ENCODE peak calls at places on chromosomes 3 and 15, in five cellular contexts. O is tibial artery, T is HCT116, Y is IMR-90, E is stomach. R is an unnamed sample.

GRCh38 chr3:4730734-4731133 is 237.6 kb downstream of the ITPR1 start:
- DNase-seq in Y (no peak), T (no peak), O (no peak), E (no peak), R (no peak)

GRCh38 chr3:168885028-168885427 is 778.5 kb downstream of the MECOM start:
- DNase-seq in T (no peak), Y (peak; percentile 79), O (no peak), E (no peak), R (no peak)

GRCh38 chr3:96071107-96071506 is 743.3 kb upstream of the EPHA6 start:
- DNase-seq in E (no peak), Y (no peak), O (no peak), T (no peak), R (no peak)

GRCh38 chr3:189184566-189184965 is 12.8 kb downstream of the TPRG1 start:
- DNase-seq in Y (no peak), T (no peak), E (no peak), O (no peak), R (no peak)

GRCh38 chr3:177466076-177466475 is 268.8 kb upstream of the TBL1XR1 start:
- DNase-seq in E (no peak), T (no peak), O (no peak), Y (no peak), R (no peak)

GRCh38 chr3:170130532-170130931 is 51.0 kb downstream of the PHC3 start:
- DNase-seq in T (no peak), E (no peak), O (no peak), Y (no peak), R (no peak)

GRCh38 chr3:188262913-188263683 is 109.1 kb downstream of the LPP start:
- DNase-seq in Y (peak; percentile 83), O (peak; percentile 85), E (no peak), T (no peak), R (no peak)

GRCh38 chr15:81133782-81134461 is at the start of gene CFAP161:
- DNase-seq in O (no peak), E (peak; percentile 75), T (peak; percentile 42), Y (peak; percentile 69), R (peak; percentile 64)

GRCh38 chr15:38257676-38258075 is 5.0 kb downstream of the SPRED1 start:
- DNase-seq in E (no peak), O (no peak), Y (no peak), T (no peak), R (no peak)

GRCh38 chr3:159802864-159803263 is 185.8 kb upstream of the IL12A start:
- DNase-seq in Y (no peak), O (no peak), E (no peak), T (no peak), R (no peak)

GRCh38 chr3:39329493-39329892 is at the start of gene CCR8:
- DNase-seq in T (no peak), E (no peak), O (no peak), Y (no peak), R (no peak)

GRCh38 chr15:33780011-33780768 is 188.1 kb upstream of the CHRM5 start:
- DNase-seq in E (no peak), Y (no peak), O (no peak), T (no peak), R (no peak)

GRCh38 chr3:148075829-148076716 is 621.6 kb upstream of the AGTR1 start:
- DNase-seq in Y (peak; percentile 59), O (no peak), E (no peak), T (peak; percentile 38), R (no peak)

GRCh38 chr3:47989981-47990440 is 26.2 kb downstream of the MAP4 start:
- DNase-seq in T (peak; percentile 69), E (peak; percentile 79), Y (peak; percentile 96), O (peak; percentile 91), R (peak; percentile 87)

GRCh38 chr3:180679178-180680096 is at the start of gene CCDC39:
- DNase-seq in O (peak; percentile 65), E (peak; percentile 76), T (peak; percentile 23), Y (peak; percentile 49), R (peak; percentile 70)

DNA sequence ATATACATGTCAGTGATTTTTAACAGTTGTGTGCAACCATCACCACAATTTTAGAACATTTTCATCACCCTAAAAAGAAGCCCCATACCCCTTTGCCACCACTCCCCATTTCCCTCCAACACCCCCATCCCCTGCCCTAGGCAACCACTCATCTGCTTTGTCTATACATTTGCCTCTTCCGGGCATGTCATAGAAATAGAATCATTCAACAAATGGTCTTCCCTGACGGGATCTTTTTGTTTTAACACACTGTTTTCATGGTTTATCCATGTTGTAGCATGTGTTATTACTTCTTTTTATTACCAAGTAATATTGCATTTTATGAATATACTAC is 4.0 kb downstream of the VILL start:
- DNase-seq in T (no peak), Y (no peak), O (no peak), E (no peak), R (no peak)
- H3K4me1 ChIP-seq in T (peaks cover 45% of the 10 kb centered on the region), Y (peaks cover 12% of the 10 kb centered on the region), O (peaks cover 16% of the 10 kb centered on the region), E (peaks cover 28% of the 10 kb centered on the region), R (peaks cover 9% of the 10 kb centered on the region)

GRCh38 chr15:20340931-20341661 is 200.5 kb downstream of the GOLGA6L6 start:
- DNase-seq in E (peak; percentile 67), O (peak; percentile 87), T (no peak), Y (no peak), R (peak; percentile 78)
- TF ChIP-seq CTCF in E (no peak), O (no peak), T (no peak), Y (no peak), R (no peak)

DNA sequence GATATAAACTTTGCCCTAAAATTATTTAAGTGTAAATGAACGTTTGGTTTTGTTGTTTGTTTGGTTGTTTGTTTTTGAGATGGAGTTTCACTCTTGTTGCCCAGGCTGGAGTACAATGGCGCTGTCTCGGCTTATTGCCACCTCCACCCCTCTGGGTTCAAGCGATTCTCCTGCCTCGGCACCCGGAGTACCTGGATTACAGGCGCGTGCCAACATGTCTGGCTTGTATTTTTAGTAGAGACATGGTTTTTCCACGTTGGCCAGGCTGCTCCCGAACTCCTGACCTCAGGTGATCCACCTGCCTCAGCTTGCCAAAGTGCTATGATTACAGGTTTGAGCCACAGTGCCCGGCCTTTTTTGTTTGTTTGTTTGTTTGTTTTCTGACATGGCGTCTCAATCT is 87.9 kb upstream of the CHD2 start:
- DNase-seq in O (no peak), E (no peak), T (no peak), Y (no peak), R (no peak)
- H3K4me3 ChIP-seq in O (no peak overlapping the region), E (no peak overlapping the region), T (no peak overlapping the region), Y (no peak overlapping the region), R (peak overlapping the region; percentile 55)

DNA sequence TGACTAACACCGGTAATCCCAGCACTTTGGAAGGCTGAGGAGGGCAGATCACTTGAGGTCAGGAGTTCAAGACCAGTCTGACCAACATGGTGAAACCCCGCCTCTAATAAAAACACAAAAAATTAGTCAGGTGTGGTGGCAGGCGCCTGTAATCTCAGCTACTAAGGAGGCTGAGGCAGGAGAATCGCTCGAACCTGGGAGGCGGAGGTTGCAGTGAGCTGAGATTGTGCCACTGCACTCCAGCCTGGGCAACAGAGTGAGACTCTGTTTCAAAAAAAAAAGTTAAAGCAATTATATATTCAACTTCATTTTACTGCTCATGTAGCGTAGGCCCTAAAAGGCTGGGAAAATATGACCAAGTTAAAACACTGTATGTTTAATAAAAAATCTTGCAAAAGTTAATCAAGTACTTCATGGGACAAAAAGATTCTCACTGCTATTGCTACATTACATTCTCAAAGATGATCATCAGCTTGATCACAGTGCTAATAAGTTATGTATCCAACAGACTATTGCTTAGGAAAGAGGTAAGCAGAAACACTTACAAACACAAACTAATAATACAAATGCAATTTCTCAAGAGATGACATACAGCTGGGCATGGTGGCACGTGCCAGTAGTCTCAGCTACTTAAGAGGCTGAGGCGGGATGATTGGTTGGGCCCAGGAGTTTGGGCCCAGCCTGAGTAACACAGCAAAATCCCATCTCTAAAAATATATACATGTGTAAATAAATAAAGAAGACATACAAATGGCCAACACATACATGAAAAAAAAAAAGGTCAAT is 2.7 kb downstream of the COPS2 start:
- DNase-seq in Y (no peak), T (no peak), O (no peak), E (no peak), R (no peak)
- H3K4me1 ChIP-seq in Y (peaks cover 1% of the 10 kb centered on the region), T (peaks cover 28% of the 10 kb centered on the region), O (peaks cover 64% of the 10 kb centered on the region), E (peaks cover 13% of the 10 kb centered on the region), R (peaks cover 34% of the 10 kb centered on the region)

GRCh38 chr3:15812183-15812582 is 14.4 kb upstream of the ANKRD28 start:
- DNase-seq in O (no peak), E (no peak), T (no peak), Y (peak; percentile 36), R (no peak)
- TF ChIP-seq CTCF in O (peak; percentile 68), E (no peak), T (peak; percentile 52), Y (peak; percentile 62), R (no peak)

GRCh38 chr3:196214783-196215441 is 1.4 kb upstream of the SLC51A start:
- DNase-seq in Y (no peak), T (no peak), O (no peak), E (no peak), R (no peak)
- H3K4me3 ChIP-seq in Y (no peak overlapping the region), T (no peak overlapping the region), O (no peak overlapping the region), E (no peak overlapping the region), R (no peak overlapping the region)

DNA sequence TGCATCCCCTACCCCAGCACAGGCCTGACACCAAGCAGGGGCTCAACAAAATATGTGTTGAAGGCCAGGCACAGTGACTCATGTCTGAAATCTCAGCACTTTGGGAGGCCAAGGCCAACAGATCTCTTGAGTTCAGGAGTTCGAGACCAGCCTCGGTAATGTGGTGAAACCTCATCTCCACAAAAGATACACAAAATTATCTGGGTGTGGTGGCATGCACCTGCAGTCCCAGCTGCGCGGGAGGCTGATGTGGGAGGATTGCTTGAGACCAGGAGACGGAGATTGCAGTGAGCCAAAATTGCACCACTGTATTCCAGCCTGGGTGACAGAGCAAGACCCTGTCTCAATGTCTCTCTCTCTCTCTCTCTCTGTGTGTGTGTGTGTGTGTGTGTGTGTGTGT is 30.7 kb upstream of the CYP11A1 start:
- DNase-seq in O (no peak), T (no peak), E (no peak), Y (no peak), R (no peak)
- H3K4me1 ChIP-seq in O (no peaks in the 10 kb centered on the region), T (peaks cover 99% of the 10 kb centered on the region), E (peaks cover 14% of the 10 kb centered on the region), Y (peaks cover 38% of the 10 kb centered on the region), R (no peaks in the 10 kb centered on the region)

GRCh38 chr15:45386974-45387373 is 8.6 kb upstream of the GATM start:
- DNase-seq in E (no peak), O (no peak), T (no peak), Y (no peak), R (no peak)
- TF ChIP-seq CTCF in E (no peak), O (no peak), T (no peak), Y (no peak), R (no peak)